ENCODE peak calls at places on chromosomes 7 and 10, in seven cellular contexts. One of them, this sample, is unnamed.

GRCh38 chr10:110137142-110137545 is 70.3 kb upstream of the MXI1 start:
- DNase-seq in T-cell: no peak
- DNase-seq in activated CD4-positive, CD25-positive, alpha-beta regulatory T cell: no peak
- DNase-seq in HEK293T: peak; percentile 71
- DNase-seq in substantia nigra: no peak
- DNase-seq in GM10248: peak; percentile 56
- DNase-seq in NCI-H1092 treated with DMSO at 0.1 percent for 48 hours: peak; percentile 42
- DNase-seq in this sample: no peak

GRCh38 chr10:29481906-29482440 is 152.8 kb downstream of the SVIL start:
- DNase-seq in T-cell: no peak
- DNase-seq in activated CD4-positive, CD25-positive, alpha-beta regulatory T cell: no peak
- DNase-seq in HEK293T: no peak
- DNase-seq in substantia nigra: no peak
- DNase-seq in GM10248: no peak
- DNase-seq in NCI-H1092 treated with DMSO at 0.1 percent for 48 hours: no peak
- DNase-seq in this sample: no peak

GRCh38 chr10:35794703-35795102 is 152.6 kb upstream of the FZD8 start:
- DNase-seq in T-cell: no peak
- DNase-seq in activated CD4-positive, CD25-positive, alpha-beta regulatory T cell: no peak
- DNase-seq in HEK293T: no peak
- DNase-seq in substantia nigra: no peak
- DNase-seq in GM10248: no peak
- DNase-seq in NCI-H1092 treated with DMSO at 0.1 percent for 48 hours: no peak
- DNase-seq in this sample: no peak

GRCh38 chr10:102461187-102462054 is 10.1 kb upstream of the C10orf95 start:
- DNase-seq in T-cell: peak; percentile 87
- DNase-seq in activated CD4-positive, CD25-positive, alpha-beta regulatory T cell: peak; percentile 89
- DNase-seq in HEK293T: peak; percentile 100
- DNase-seq in substantia nigra: peak; percentile 90
- DNase-seq in GM10248: peak; percentile 100
- DNase-seq in NCI-H1092 treated with DMSO at 0.1 percent for 48 hours: peak; percentile 86
- DNase-seq in this sample: peak; percentile 90

GRCh38 chr10:61284222-61284890 is 168.8 kb downstream of the TMEM26 start:
- DNase-seq in T-cell: no peak
- DNase-seq in activated CD4-positive, CD25-positive, alpha-beta regulatory T cell: no peak
- DNase-seq in HEK293T: peak; percentile 30
- DNase-seq in substantia nigra: no peak
- DNase-seq in GM10248: peak; percentile 9
- DNase-seq in NCI-H1092 treated with DMSO at 0.1 percent for 48 hours: peak; percentile 55
- DNase-seq in this sample: no peak

GRCh38 chr10:80459047-80459865 is 5.1 kb downstream of the TSPAN14 start:
- DNase-seq in T-cell: peak; percentile 58
- DNase-seq in activated CD4-positive, CD25-positive, alpha-beta regulatory T cell: peak; percentile 47
- DNase-seq in HEK293T: no peak
- DNase-seq in substantia nigra: no peak
- DNase-seq in GM10248: peak; percentile 73
- DNase-seq in NCI-H1092 treated with DMSO at 0.1 percent for 48 hours: no peak
- DNase-seq in this sample: peak; percentile 72

GRCh38 chr7:143850682-143851081 is 51.3 kb downstream of the TCAF1 start:
- DNase-seq in T-cell: no peak
- DNase-seq in activated CD4-positive, CD25-positive, alpha-beta regulatory T cell: no peak
- DNase-seq in HEK293T: no peak
- DNase-seq in substantia nigra: no peak
- DNase-seq in GM10248: no peak
- DNase-seq in NCI-H1092 treated with DMSO at 0.1 percent for 48 hours: no peak
- DNase-seq in this sample: no peak

GRCh38 chr7:48171190-48171589 is at the start of gene ABCA13:
- DNase-seq in T-cell: no peak
- DNase-seq in activated CD4-positive, CD25-positive, alpha-beta regulatory T cell: no peak
- DNase-seq in HEK293T: no peak
- DNase-seq in substantia nigra: no peak
- DNase-seq in GM10248: no peak
- DNase-seq in NCI-H1092 treated with DMSO at 0.1 percent for 48 hours: no peak
- DNase-seq in this sample: no peak

GRCh38 chr10:70816220-70816894 is 609 bp downstream of the SGPL1 start:
- DNase-seq in T-cell: peak; percentile 13
- DNase-seq in activated CD4-positive, CD25-positive, alpha-beta regulatory T cell: peak; percentile 17
- DNase-seq in HEK293T: peak; percentile 76
- DNase-seq in substantia nigra: peak; percentile 58
- DNase-seq in GM10248: peak; percentile 66
- DNase-seq in NCI-H1092 treated with DMSO at 0.1 percent for 48 hours: peak; percentile 46
- DNase-seq in this sample: peak; percentile 46

GRCh38 chr10:11478807-11479206 is 132.6 kb downstream of the USP6NL start:
- DNase-seq in T-cell: no peak
- DNase-seq in activated CD4-positive, CD25-positive, alpha-beta regulatory T cell: no peak
- DNase-seq in HEK293T: no peak
- DNase-seq in substantia nigra: no peak
- DNase-seq in GM10248: no peak
- DNase-seq in NCI-H1092 treated with DMSO at 0.1 percent for 48 hours: no peak
- DNase-seq in this sample: no peak

GRCh38 chr10:132464256-132465192 is 67.5 kb downstream of the PWWP2B start:
- DNase-seq in T-cell: no peak
- DNase-seq in activated CD4-positive, CD25-positive, alpha-beta regulatory T cell: no peak
- DNase-seq in HEK293T: no peak
- DNase-seq in substantia nigra: peak; percentile 78
- DNase-seq in GM10248: no peak
- DNase-seq in NCI-H1092 treated with DMSO at 0.1 percent for 48 hours: no peak
- DNase-seq in this sample: no peak

GRCh38 chr10:11787846-11788245 is 35.3 kb upstream of the PROSER2 start:
- DNase-seq in T-cell: no peak
- DNase-seq in activated CD4-positive, CD25-positive, alpha-beta regulatory T cell: no peak
- DNase-seq in HEK293T: no peak
- DNase-seq in substantia nigra: no peak
- DNase-seq in GM10248: no peak
- DNase-seq in NCI-H1092 treated with DMSO at 0.1 percent for 48 hours: no peak
- DNase-seq in this sample: no peak

GRCh38 chr7:138755831-138756590 is 41.8 kb upstream of the TMEM213 start:
- DNase-seq in T-cell: no peak
- DNase-seq in activated CD4-positive, CD25-positive, alpha-beta regulatory T cell: no peak
- DNase-seq in HEK293T: no peak
- DNase-seq in substantia nigra: no peak
- DNase-seq in GM10248: no peak
- DNase-seq in NCI-H1092 treated with DMSO at 0.1 percent for 48 hours: no peak
- DNase-seq in this sample: no peak

GRCh38 chr10:101292194-101293006 is 61.6 kb upstream of the BTRC start:
- DNase-seq in T-cell: no peak
- DNase-seq in activated CD4-positive, CD25-positive, alpha-beta regulatory T cell: no peak
- DNase-seq in HEK293T: peak; percentile 57
- DNase-seq in substantia nigra: peak; percentile 39
- DNase-seq in GM10248: no peak
- DNase-seq in NCI-H1092 treated with DMSO at 0.1 percent for 48 hours: peak; percentile 74
- DNase-seq in this sample: peak; percentile 26

GRCh38 chr7:114923403-114923713 is 1.5 kb downstream of the MDFIC start:
- DNase-seq in T-cell: no peak
- DNase-seq in activated CD4-positive, CD25-positive, alpha-beta regulatory T cell: no peak
- DNase-seq in HEK293T: no peak
- DNase-seq in substantia nigra: no peak
- DNase-seq in GM10248: no peak
- DNase-seq in NCI-H1092 treated with DMSO at 0.1 percent for 48 hours: no peak
- DNase-seq in this sample: no peak

GRCh38 chr7:25349283-25349682 is 121.0 kb upstream of the NPVF start:
- DNase-seq in T-cell: no peak
- DNase-seq in activated CD4-positive, CD25-positive, alpha-beta regulatory T cell: no peak
- DNase-seq in HEK293T: no peak
- DNase-seq in substantia nigra: no peak
- DNase-seq in GM10248: no peak
- DNase-seq in NCI-H1092 treated with DMSO at 0.1 percent for 48 hours: no peak
- DNase-seq in this sample: no peak

GRCh38 chr10:114624941-114625780 is 32.9 kb downstream of the ABLIM1 start:
- DNase-seq in T-cell: no peak
- DNase-seq in activated CD4-positive, CD25-positive, alpha-beta regulatory T cell: no peak
- DNase-seq in HEK293T: no peak
- DNase-seq in substantia nigra: no peak
- DNase-seq in GM10248: no peak
- DNase-seq in NCI-H1092 treated with DMSO at 0.1 percent for 48 hours: no peak
- DNase-seq in this sample: no peak

GRCh38 chr7:134366481-134366880 is 49.8 kb upstream of the SLC35B4 start:
- DNase-seq in T-cell: no peak
- DNase-seq in activated CD4-positive, CD25-positive, alpha-beta regulatory T cell: no peak
- DNase-seq in HEK293T: no peak
- DNase-seq in substantia nigra: no peak
- DNase-seq in GM10248: no peak
- DNase-seq in NCI-H1092 treated with DMSO at 0.1 percent for 48 hours: no peak
- DNase-seq in this sample: no peak

GRCh38 chr7:143487566-143487965 is 9.9 kb downstream of the TAS2R41 start:
- DNase-seq in T-cell: no peak
- DNase-seq in activated CD4-positive, CD25-positive, alpha-beta regulatory T cell: no peak
- DNase-seq in HEK293T: no peak
- DNase-seq in substantia nigra: no peak
- DNase-seq in GM10248: no peak
- DNase-seq in NCI-H1092 treated with DMSO at 0.1 percent for 48 hours: peak; percentile 59
- DNase-seq in this sample: no peak

GRCh38 chr10:31101123-31101522 is 69.5 kb upstream of the ZNF438 start:
- DNase-seq in T-cell: no peak
- DNase-seq in activated CD4-positive, CD25-positive, alpha-beta regulatory T cell: peak; percentile 5
- DNase-seq in HEK293T: no peak
- DNase-seq in substantia nigra: no peak
- DNase-seq in GM10248: peak; percentile 58
- DNase-seq in NCI-H1092 treated with DMSO at 0.1 percent for 48 hours: no peak
- DNase-seq in this sample: no peak

GRCh38 chr10:1197384-1197783 is 141.2 kb downstream of the WDR37 start:
- DNase-seq in T-cell: no peak
- DNase-seq in activated CD4-positive, CD25-positive, alpha-beta regulatory T cell: no peak
- DNase-seq in HEK293T: no peak
- DNase-seq in substantia nigra: no peak
- DNase-seq in GM10248: no peak
- DNase-seq in NCI-H1092 treated with DMSO at 0.1 percent for 48 hours: no peak
- DNase-seq in this sample: no peak

GRCh38 chr10:22252801-22253577 is 35.2 kb upstream of the EBLN1 start:
- DNase-seq in T-cell: peak; percentile 17
- DNase-seq in activated CD4-positive, CD25-positive, alpha-beta regulatory T cell: no peak
- DNase-seq in HEK293T: no peak
- DNase-seq in substantia nigra: peak; percentile 66
- DNase-seq in GM10248: peak; percentile 53
- DNase-seq in NCI-H1092 treated with DMSO at 0.1 percent for 48 hours: peak; percentile 19
- DNase-seq in this sample: peak; percentile 69

GRCh38 chr7:12385364-12385786 is 18.3 kb downstream of the VWDE start:
- DNase-seq in T-cell: no peak
- DNase-seq in activated CD4-positive, CD25-positive, alpha-beta regulatory T cell: no peak
- DNase-seq in HEK293T: no peak
- DNase-seq in substantia nigra: no peak
- DNase-seq in GM10248: no peak
- DNase-seq in NCI-H1092 treated with DMSO at 0.1 percent for 48 hours: peak; percentile 96
- DNase-seq in this sample: no peak

GRCh38 chr10:1084011-1084950 is 28.1 kb downstream of the WDR37 start:
- DNase-seq in T-cell: no peak
- DNase-seq in activated CD4-positive, CD25-positive, alpha-beta regulatory T cell: no peak
- DNase-seq in HEK293T: no peak
- DNase-seq in substantia nigra: no peak
- DNase-seq in GM10248: no peak
- DNase-seq in NCI-H1092 treated with DMSO at 0.1 percent for 48 hours: no peak
- DNase-seq in this sample: no peak

GRCh38 chr7:151884276-151885201 is 7.6 kb upstream of the PRKAG2 start:
- DNase-seq in T-cell: no peak
- DNase-seq in activated CD4-positive, CD25-positive, alpha-beta regulatory T cell: no peak
- DNase-seq in HEK293T: no peak
- DNase-seq in substantia nigra: no peak
- DNase-seq in GM10248: no peak
- DNase-seq in NCI-H1092 treated with DMSO at 0.1 percent for 48 hours: no peak
- DNase-seq in this sample: no peak

GRCh38 chr10:110456523-110457091 is 41.1 kb upstream of the DUSP5 start:
- DNase-seq in T-cell: no peak
- DNase-seq in activated CD4-positive, CD25-positive, alpha-beta regulatory T cell: no peak
- DNase-seq in HEK293T: no peak
- DNase-seq in substantia nigra: no peak
- DNase-seq in GM10248: no peak
- DNase-seq in NCI-H1092 treated with DMSO at 0.1 percent for 48 hours: no peak
- DNase-seq in this sample: no peak

GRCh38 chr10:7000063-7000462 is 410.8 kb downstream of the SFMBT2 start:
- DNase-seq in T-cell: no peak
- DNase-seq in activated CD4-positive, CD25-positive, alpha-beta regulatory T cell: no peak
- DNase-seq in HEK293T: no peak
- DNase-seq in substantia nigra: no peak
- DNase-seq in GM10248: no peak
- DNase-seq in NCI-H1092 treated with DMSO at 0.1 percent for 48 hours: no peak
- DNase-seq in this sample: no peak

GRCh38 chr10:110535958-110536891 is 31.3 kb upstream of the SMC3 start:
- DNase-seq in T-cell: peak; percentile 22
- DNase-seq in activated CD4-positive, CD25-positive, alpha-beta regulatory T cell: no peak
- DNase-seq in HEK293T: no peak
- DNase-seq in substantia nigra: no peak
- DNase-seq in GM10248: peak; percentile 72
- DNase-seq in NCI-H1092 treated with DMSO at 0.1 percent for 48 hours: no peak
- DNase-seq in this sample: peak; percentile 72

GRCh38 chr10:130411496-130412070 is 275.4 kb downstream of the GLRX3 start:
- DNase-seq in T-cell: no peak
- DNase-seq in activated CD4-positive, CD25-positive, alpha-beta regulatory T cell: no peak
- DNase-seq in HEK293T: no peak
- DNase-seq in substantia nigra: no peak
- DNase-seq in GM10248: no peak
- DNase-seq in NCI-H1092 treated with DMSO at 0.1 percent for 48 hours: peak; percentile 58
- DNase-seq in this sample: no peak

GRCh38 chr7:127650842-127651555 is 995 bp upstream of the SND1 start:
- DNase-seq in T-cell: no peak
- DNase-seq in activated CD4-positive, CD25-positive, alpha-beta regulatory T cell: no peak
- DNase-seq in HEK293T: peak; percentile 38
- DNase-seq in substantia nigra: no peak
- DNase-seq in GM10248: peak; percentile 34
- DNase-seq in NCI-H1092 treated with DMSO at 0.1 percent for 48 hours: peak; percentile 88
- DNase-seq in this sample: peak; percentile 49

GRCh38 chr10:99854860-99855259 is 72.4 kb downstream of the ABCC2 start:
- DNase-seq in T-cell: no peak
- DNase-seq in activated CD4-positive, CD25-positive, alpha-beta regulatory T cell: no peak
- DNase-seq in HEK293T: peak; percentile 48
- DNase-seq in substantia nigra: no peak
- DNase-seq in GM10248: no peak
- DNase-seq in NCI-H1092 treated with DMSO at 0.1 percent for 48 hours: peak; percentile 8
- DNase-seq in this sample: no peak

GRCh38 chr10:7306147-7306546 is 104.7 kb downstream of the SFMBT2 start:
- DNase-seq in T-cell: no peak
- DNase-seq in activated CD4-positive, CD25-positive, alpha-beta regulatory T cell: no peak
- DNase-seq in HEK293T: no peak
- DNase-seq in substantia nigra: peak; percentile 10
- DNase-seq in GM10248: no peak
- DNase-seq in NCI-H1092 treated with DMSO at 0.1 percent for 48 hours: no peak
- DNase-seq in this sample: no peak

GRCh38 chr7:131106681-131107342 is 220.9 kb upstream of the MKLN1 start:
- DNase-seq in T-cell: peak; percentile 64
- DNase-seq in activated CD4-positive, CD25-positive, alpha-beta regulatory T cell: peak; percentile 14
- DNase-seq in HEK293T: peak; percentile 39
- DNase-seq in substantia nigra: peak; percentile 53
- DNase-seq in GM10248: no peak
- DNase-seq in NCI-H1092 treated with DMSO at 0.1 percent for 48 hours: peak; percentile 51
- DNase-seq in this sample: peak; percentile 72

GRCh38 chr10:3534433-3534832 is 250.6 kb downstream of the KLF6 start:
- DNase-seq in T-cell: no peak
- DNase-seq in activated CD4-positive, CD25-positive, alpha-beta regulatory T cell: no peak
- DNase-seq in HEK293T: no peak
- DNase-seq in substantia nigra: no peak
- DNase-seq in GM10248: no peak
- DNase-seq in NCI-H1092 treated with DMSO at 0.1 percent for 48 hours: no peak
- DNase-seq in this sample: no peak

GRCh38 chr10:29740981-29741545 is 106.3 kb upstream of the SVIL start:
- DNase-seq in T-cell: no peak
- DNase-seq in activated CD4-positive, CD25-positive, alpha-beta regulatory T cell: no peak
- DNase-seq in HEK293T: no peak
- DNase-seq in substantia nigra: no peak
- DNase-seq in GM10248: no peak
- DNase-seq in NCI-H1092 treated with DMSO at 0.1 percent for 48 hours: no peak
- DNase-seq in this sample: no peak